ENCODE peak calls at places on chromosomes 2 and 18, in seven cellular contexts. One of them, this sample, is unnamed.

GRCh38 chr2:55175254-55176093 is 56.6 kb downstream of the CLHC1 start:
- DNase-seq in esophagus muscularis mucosa: no peak
- DNase-seq in breast epithelium: no peak
- DNase-seq in body of pancreas: no peak
- DNase-seq in A549: peak; percentile 75
- DNase-seq in tibial nerve: no peak
- DNase-seq in K562: peak; percentile 67
- DNase-seq in this sample: peak; percentile 41

GRCh38 chr2:105873721-105874120 is 129.0 kb downstream of the NCK2 start:
- DNase-seq in esophagus muscularis mucosa: no peak
- DNase-seq in breast epithelium: no peak
- DNase-seq in body of pancreas: no peak
- DNase-seq in A549: peak; percentile 10
- DNase-seq in tibial nerve: no peak
- DNase-seq in K562: peak; percentile 56
- DNase-seq in this sample: peak; percentile 90

GRCh38 chr18:55524353-55525123 is 63.5 kb downstream of the TCF4 start:
- DNase-seq in esophagus muscularis mucosa: no peak
- DNase-seq in breast epithelium: no peak
- DNase-seq in body of pancreas: no peak
- DNase-seq in A549: no peak
- DNase-seq in tibial nerve: no peak
- DNase-seq in K562: no peak
- DNase-seq in this sample: no peak

GRCh38 chr2:71785550-71785951 is 332.2 kb downstream of the DYSF start:
- DNase-seq in esophagus muscularis mucosa: peak; percentile 70
- DNase-seq in breast epithelium: no peak
- DNase-seq in body of pancreas: no peak
- DNase-seq in A549: no peak
- DNase-seq in tibial nerve: no peak
- DNase-seq in K562: no peak
- DNase-seq in this sample: no peak

GRCh38 chr18:49749563-49749962 is 63.8 kb downstream of the ACAA2 start:
- DNase-seq in esophagus muscularis mucosa: no peak
- DNase-seq in breast epithelium: no peak
- DNase-seq in body of pancreas: no peak
- DNase-seq in A549: no peak
- DNase-seq in tibial nerve: no peak
- DNase-seq in K562: no peak
- DNase-seq in this sample: no peak

GRCh38 chr2:69353360-69353759 is 33.7 kb downstream of the GFPT1 start:
- DNase-seq in esophagus muscularis mucosa: no peak
- DNase-seq in breast epithelium: no peak
- DNase-seq in body of pancreas: no peak
- DNase-seq in A549: no peak
- DNase-seq in tibial nerve: no peak
- DNase-seq in K562: no peak
- DNase-seq in this sample: no peak

GRCh38 chr2:156626931-156627330 is 190.8 kb downstream of the GPD2 start:
- DNase-seq in esophagus muscularis mucosa: no peak
- DNase-seq in breast epithelium: no peak
- DNase-seq in body of pancreas: no peak
- DNase-seq in A549: no peak
- DNase-seq in tibial nerve: no peak
- DNase-seq in K562: no peak
- DNase-seq in this sample: no peak

GRCh38 chr18:32469190-32469611 is 1.5 kb downstream of the GAREM1 start:
- DNase-seq in esophagus muscularis mucosa: no peak
- DNase-seq in breast epithelium: no peak
- DNase-seq in body of pancreas: peak; percentile 78
- DNase-seq in A549: peak; percentile 42
- DNase-seq in tibial nerve: no peak
- DNase-seq in K562: no peak
- DNase-seq in this sample: no peak

GRCh38 chr2:218397502-218398436 is 1.9 kb upstream of the CTDSP1 start:
- DNase-seq in esophagus muscularis mucosa: no peak
- DNase-seq in breast epithelium: no peak
- DNase-seq in body of pancreas: peak; percentile 80
- DNase-seq in A549: peak; percentile 87
- DNase-seq in tibial nerve: peak; percentile 56
- DNase-seq in K562: peak; percentile 66
- DNase-seq in this sample: peak; percentile 76

GRCh38 chr2:12597555-12597954 is 119.2 kb upstream of the TRIB2 start:
- DNase-seq in esophagus muscularis mucosa: peak; percentile 31
- DNase-seq in breast epithelium: no peak
- DNase-seq in body of pancreas: no peak
- DNase-seq in A549: no peak
- DNase-seq in tibial nerve: no peak
- DNase-seq in K562: no peak
- DNase-seq in this sample: no peak

DNA sequence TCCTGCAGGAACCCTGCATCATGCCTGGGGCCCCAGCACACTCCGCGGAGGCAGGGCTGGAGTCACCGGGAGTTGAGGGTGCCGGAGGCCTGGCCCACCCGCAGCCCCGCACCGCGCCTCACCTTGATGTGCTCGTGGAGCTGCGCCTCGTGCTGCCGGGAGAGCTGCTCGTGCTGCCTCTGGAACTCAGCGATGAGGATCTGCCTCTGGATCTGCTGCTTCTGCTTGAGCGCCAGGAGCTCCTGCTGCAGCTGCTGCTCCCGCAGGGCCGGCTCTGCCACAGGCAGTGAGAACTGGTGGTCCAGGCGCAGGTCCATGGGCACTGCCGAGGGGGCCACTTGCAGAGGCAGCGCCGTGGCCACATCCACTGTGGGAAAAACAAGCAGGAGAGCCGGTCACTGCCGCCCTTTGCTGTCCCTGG is 211.1 kb downstream of the HDAC4 start:
- DNase-seq in esophagus muscularis mucosa: no peak
- DNase-seq in breast epithelium: peak; percentile 42
- DNase-seq in body of pancreas: peak; percentile 6
- DNase-seq in A549: no peak
- DNase-seq in tibial nerve: no peak
- DNase-seq in K562: no peak
- DNase-seq in this sample: no peak
- TF ChIP-seq POLR2A in esophagus muscularis mucosa: no peak
- TF ChIP-seq POLR2A in breast epithelium: no peak
- TF ChIP-seq POLR2A in body of pancreas: no peak
- TF ChIP-seq POLR2A in A549: no peak
- TF ChIP-seq POLR2A in tibial nerve: no peak
- TF ChIP-seq POLR2A in K562: no peak
- TF ChIP-seq POLR2A in this sample: no peak

GRCh38 chr2:96768083-96768561 is 7.4 kb downstream of the CNNM4 start:
- DNase-seq in esophagus muscularis mucosa: no peak
- DNase-seq in breast epithelium: no peak
- DNase-seq in body of pancreas: no peak
- DNase-seq in A549: no peak
- DNase-seq in tibial nerve: no peak
- DNase-seq in K562: no peak
- DNase-seq in this sample: no peak
- TF ChIP-seq POLR2A in esophagus muscularis mucosa: no peak
- TF ChIP-seq POLR2A in breast epithelium: no peak
- TF ChIP-seq POLR2A in body of pancreas: no peak
- TF ChIP-seq POLR2A in A549: no peak
- TF ChIP-seq POLR2A in tibial nerve: no peak
- TF ChIP-seq POLR2A in K562: no peak
- TF ChIP-seq POLR2A in this sample: no peak

GRCh38 chr2:27126252-27126710 is 2.7 kb downstream of the ABHD1 start:
- DNase-seq in esophagus muscularis mucosa: no peak
- DNase-seq in breast epithelium: no peak
- DNase-seq in body of pancreas: no peak
- DNase-seq in A549: no peak
- DNase-seq in tibial nerve: no peak
- DNase-seq in K562: no peak
- DNase-seq in this sample: no peak

GRCh38 chr2:27122791-27123190 is 824 bp upstream of the ABHD1 start:
- DNase-seq in esophagus muscularis mucosa: no peak
- DNase-seq in breast epithelium: no peak
- DNase-seq in body of pancreas: no peak
- DNase-seq in A549: no peak
- DNase-seq in tibial nerve: no peak
- DNase-seq in K562: no peak
- DNase-seq in this sample: no peak

GRCh38 chr2:27127883-27128670 is 4.5 kb downstream of the ABHD1 start:
- DNase-seq in esophagus muscularis mucosa: no peak
- DNase-seq in breast epithelium: no peak
- DNase-seq in body of pancreas: no peak
- DNase-seq in A549: no peak
- DNase-seq in tibial nerve: no peak
- DNase-seq in K562: no peak
- DNase-seq in this sample: no peak

GRCh38 chr2:27125104-27125503 is 1.5 kb downstream of the ABHD1 start:
- DNase-seq in esophagus muscularis mucosa: no peak
- DNase-seq in breast epithelium: no peak
- DNase-seq in body of pancreas: no peak
- DNase-seq in A549: no peak
- DNase-seq in tibial nerve: no peak
- DNase-seq in K562: no peak
- DNase-seq in this sample: no peak

GRCh38 chr2:27123302-27124150 is at the start of gene ABHD1:
- DNase-seq in esophagus muscularis mucosa: no peak
- DNase-seq in breast epithelium: no peak
- DNase-seq in body of pancreas: peak; percentile 70
- DNase-seq in A549: peak; percentile 36
- DNase-seq in tibial nerve: peak; percentile 41
- DNase-seq in K562: peak; percentile 91
- DNase-seq in this sample: peak; percentile 67
- TF ChIP-seq POLR2A in esophagus muscularis mucosa: no peak
- TF ChIP-seq POLR2A in breast epithelium: no peak
- TF ChIP-seq POLR2A in body of pancreas: peak; percentile 31
- TF ChIP-seq POLR2A in A549: peak; percentile 89
- TF ChIP-seq POLR2A in tibial nerve: no peak
- TF ChIP-seq POLR2A in K562: no peak
- TF ChIP-seq POLR2A in this sample: peak; percentile 49

DNA sequence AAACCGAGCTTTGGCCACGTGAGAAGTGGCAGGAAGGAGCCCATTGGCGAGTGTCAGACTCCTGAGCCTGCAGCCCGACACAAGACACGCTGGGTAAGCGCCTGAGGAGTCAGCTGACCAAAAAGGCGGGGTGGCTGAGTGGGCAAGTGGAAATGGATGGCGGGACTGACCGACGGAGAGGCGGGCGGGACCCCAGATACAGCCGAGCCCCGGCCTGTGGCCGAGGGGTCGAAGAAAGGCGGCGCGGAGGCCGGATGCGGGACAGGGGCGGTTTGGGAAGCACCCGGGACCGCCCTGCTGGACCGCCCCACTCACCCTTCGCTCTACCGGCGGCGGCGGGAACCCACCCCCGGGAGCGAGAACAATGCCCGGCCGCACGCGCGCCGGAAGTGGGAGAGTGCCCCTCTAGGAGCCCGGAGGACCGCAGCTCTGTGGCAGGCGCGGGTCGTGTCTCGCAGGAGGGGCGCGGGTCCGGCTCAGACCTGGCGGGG is 22.8 kb downstream of the ZSCAN30 start:
- DNase-seq in esophagus muscularis mucosa: peak; percentile 94
- DNase-seq in breast epithelium: peak; percentile 71
- DNase-seq in body of pancreas: peak; percentile 75
- DNase-seq in A549: no peak
- DNase-seq in tibial nerve: peak; percentile 39
- DNase-seq in K562: no peak
- DNase-seq in this sample: no peak
- TF ChIP-seq POLR2A in esophagus muscularis mucosa: no peak
- TF ChIP-seq POLR2A in breast epithelium: peak; percentile 50
- TF ChIP-seq POLR2A in body of pancreas: peak; percentile 45
- TF ChIP-seq POLR2A in A549: no peak
- TF ChIP-seq POLR2A in tibial nerve: peak; percentile 14
- TF ChIP-seq POLR2A in K562: no peak
- TF ChIP-seq POLR2A in this sample: no peak

GRCh38 chr18:36297419-36298112 is at the start of gene FHOD3:
- DNase-seq in esophagus muscularis mucosa: peak; percentile 91
- DNase-seq in breast epithelium: no peak
- DNase-seq in body of pancreas: peak; percentile 56
- DNase-seq in A549: peak; percentile 26
- DNase-seq in tibial nerve: no peak
- DNase-seq in K562: peak; percentile 90
- DNase-seq in this sample: peak; percentile 56
- TF ChIP-seq POLR2A in esophagus muscularis mucosa: no peak
- TF ChIP-seq POLR2A in breast epithelium: no peak
- TF ChIP-seq POLR2A in body of pancreas: no peak
- TF ChIP-seq POLR2A in A549: no peak
- TF ChIP-seq POLR2A in tibial nerve: no peak
- TF ChIP-seq POLR2A in K562: no peak
- TF ChIP-seq POLR2A in this sample: no peak

GRCh38 chr2:231036578-231037106 is 681 bp upstream of the C2orf72 start:
- DNase-seq in esophagus muscularis mucosa: no peak
- DNase-seq in breast epithelium: no peak
- DNase-seq in body of pancreas: no peak
- DNase-seq in A549: no peak
- DNase-seq in tibial nerve: no peak
- DNase-seq in K562: no peak
- DNase-seq in this sample: no peak

GRCh38 chr2:231037731-231038482 is 584 bp downstream of the C2orf72 start:
- DNase-seq in esophagus muscularis mucosa: no peak
- DNase-seq in breast epithelium: no peak
- DNase-seq in body of pancreas: peak; percentile 59
- DNase-seq in A549: peak; percentile 48
- DNase-seq in tibial nerve: no peak
- DNase-seq in K562: peak; percentile 34
- DNase-seq in this sample: no peak

GRCh38 chr2:231037202-231037730 is at the start of gene C2orf72:
- DNase-seq in esophagus muscularis mucosa: no peak
- DNase-seq in breast epithelium: no peak
- DNase-seq in body of pancreas: no peak
- DNase-seq in A549: no peak
- DNase-seq in tibial nerve: no peak
- DNase-seq in K562: peak; percentile 62
- DNase-seq in this sample: peak; percentile 42

GRCh38 chr2:231034291-231034882 is 2.9 kb upstream of the C2orf72 start:
- DNase-seq in esophagus muscularis mucosa: no peak
- DNase-seq in breast epithelium: no peak
- DNase-seq in body of pancreas: no peak
- DNase-seq in A549: no peak
- DNase-seq in tibial nerve: no peak
- DNase-seq in K562: no peak
- DNase-seq in this sample: no peak

DNA sequence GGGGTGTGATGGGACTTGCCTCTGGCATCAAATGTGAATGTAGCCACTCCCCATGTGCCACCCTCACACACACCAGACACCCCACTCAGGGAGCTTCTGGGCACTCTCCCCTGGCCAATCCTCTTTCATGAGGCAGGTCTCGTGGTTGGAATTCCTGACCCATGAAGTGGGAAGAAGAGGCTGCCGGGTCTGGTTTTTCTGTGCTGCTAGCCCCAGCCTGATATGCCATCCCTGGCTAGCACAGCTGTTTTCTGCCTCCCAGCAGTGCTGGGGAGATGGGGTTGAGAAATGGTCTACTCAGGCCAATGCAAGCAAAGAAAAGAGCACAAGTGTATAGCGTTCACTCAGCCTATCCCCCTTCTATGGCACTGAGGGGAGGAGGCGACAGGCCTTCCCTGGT is 1.2 kb upstream of the C2orf72 start:
- DNase-seq in esophagus muscularis mucosa: no peak
- DNase-seq in breast epithelium: no peak
- DNase-seq in body of pancreas: no peak
- DNase-seq in A549: no peak
- DNase-seq in tibial nerve: no peak
- DNase-seq in K562: no peak
- DNase-seq in this sample: peak; percentile 55
- TF ChIP-seq POLR2A in esophagus muscularis mucosa: no peak
- TF ChIP-seq POLR2A in breast epithelium: no peak
- TF ChIP-seq POLR2A in body of pancreas: no peak
- TF ChIP-seq POLR2A in A549: no peak
- TF ChIP-seq POLR2A in tibial nerve: no peak
- TF ChIP-seq POLR2A in K562: no peak
- TF ChIP-seq POLR2A in this sample: no peak

GRCh38 chr2:215394102-215394805 is 41.6 kb downstream of the FN1 start:
- DNase-seq in esophagus muscularis mucosa: no peak
- DNase-seq in breast epithelium: no peak
- DNase-seq in body of pancreas: no peak
- DNase-seq in A549: no peak
- DNase-seq in tibial nerve: no peak
- DNase-seq in K562: no peak
- DNase-seq in this sample: no peak
- TF ChIP-seq POLR2A in esophagus muscularis mucosa: no peak
- TF ChIP-seq POLR2A in breast epithelium: no peak
- TF ChIP-seq POLR2A in body of pancreas: no peak
- TF ChIP-seq POLR2A in A549: no peak
- TF ChIP-seq POLR2A in tibial nerve: no peak
- TF ChIP-seq POLR2A in K562: no peak
- TF ChIP-seq POLR2A in this sample: no peak